ENCODE peak calls at places on chromosomes 3 and 15, in four cellular contexts. J, F, A and U are unnamed samples.
A peak's percentile ranks its signal among the peaks of the same experiment; 100 is the strongest.

GRCh38 chr15:94968133-94968532 is 736.8 kb downstream of the MCTP2 start:
- DNase-seq in J (no peak), F (no peak), A (no peak), U (no peak)

GRCh38 chr3:117117188-117117936 is 407.8 kb downstream of the TUSC7 start:
- DNase-seq in J (no peak), F (no peak), A (no peak), U (no peak)

GRCh38 chr15:70589221-70589620 is 174.1 kb downstream of the UACA start:
- DNase-seq in J (peak; percentile 90), F (no peak), A (no peak), U (no peak)

GRCh38 chr3:59783468-59783988 is 733.7 kb upstream of the CFAP20DC start:
- DNase-seq in J (no peak), F (no peak), A (no peak), U (no peak)

GRCh38 chr3:16432714-16433113 is 80.8 kb downstream of the RFTN1 start:
- DNase-seq in J (no peak), F (no peak), A (no peak), U (no peak)

GRCh38 chr15:89157918-89158564 is 63.3 kb downstream of the RLBP1 start:
- DNase-seq in J (no peak), F (no peak), A (no peak), U (no peak)

GRCh38 chr15:90126457-90127435 is 24.5 kb upstream of the IDH2 start:
- DNase-seq in J (no peak), F (no peak), A (no peak), U (no peak)

GRCh38 chr3:27632431-27633223 is 89.5 kb downstream of the EOMES start:
- DNase-seq in J (peak; percentile 77), F (peak; percentile 65), A (peak; percentile 48), U (peak; percentile 66)

GRCh38 chr3:157129782-157130137 is 30.2 kb downstream of the CCNL1 start:
- DNase-seq in J (peak; percentile 50), F (peak; percentile 47), A (peak; percentile 63), U (no peak)

GRCh38 chr3:74149466-74149865 is 465.0 kb downstream of the CNTN3 start:
- DNase-seq in J (no peak), F (no peak), A (no peak), U (no peak)

GRCh38 chr3:157436583-157437300 is at the start of gene PTX3:
- DNase-seq in J (peak; percentile 95), F (peak; percentile 44), A (no peak), U (no peak)

GRCh38 chr3:132784502-132785025 is 62.4 kb upstream of the NPHP3 start:
- DNase-seq in J (peak; percentile 22), F (no peak), A (no peak), U (no peak)

GRCh38 chr3:4745240-4745620 is 234.0 kb upstream of the BHLHE40 start:
- DNase-seq in J (no peak), F (no peak), A (no peak), U (no peak)

GRCh38 chr3:52514576-52514975 is 19.1 kb downstream of the NT5DC2 start:
- DNase-seq in J (no peak), F (no peak), A (no peak), U (no peak)

GRCh38 chr3:52670621-52671521 is 14.8 kb downstream of the PBRM1 start:
- DNase-seq in J (peak; percentile 99), F (no peak), A (no peak), U (no peak)

GRCh38 chr3:26799679-26800317 is 177.2 kb downstream of the LRRC3B start:
- DNase-seq in J (no peak), F (no peak), A (no peak), U (no peak)

GRCh38 chr3:48597408-48597800 is 2.3 kb upstream of the COL7A1 start:
- DNase-seq in J (no peak), F (peak; percentile 8), A (no peak), U (no peak)

GRCh38 chr15:67501177-67501835 is 19.6 kb upstream of the C15orf61 start:
- DNase-seq in J (peak; percentile 55), F (no peak), A (no peak), U (no peak)

GRCh38 chr15:28944286-28944685 is 58.5 kb downstream of the APBA2 start:
- DNase-seq in J (no peak), F (no peak), A (no peak), U (no peak)

GRCh38 chr3:26437678-26438077 is 184.9 kb upstream of the LRRC3B start:
- DNase-seq in J (no peak), F (no peak), A (no peak), U (no peak)

GRCh38 chr3:46162975-46163550 is 45.0 kb downstream of the CCR1 start:
- DNase-seq in J (no peak), F (no peak), A (no peak), U (peak; percentile 90)

GRCh38 chr15:71792521-71792920 is 17.8 kb upstream of the NR2E3 start:
- DNase-seq in J (peak; percentile 20), F (no peak), A (no peak), U (no peak)

GRCh38 chr3:155101398-155101797 is 21.3 kb downstream of the MME start:
- DNase-seq in J (peak; percentile 57), F (no peak), A (no peak), U (no peak)

GRCh38 chr15:56251315-56252091 is 7.8 kb upstream of the RFX7 start:
- DNase-seq in J (no peak), F (no peak), A (no peak), U (no peak)

GRCh38 chr3:46845860-46846623 is 17.2 kb downstream of the MYL3 start:
- DNase-seq in J (peak; percentile 83), F (peak; percentile 84), A (peak; percentile 79), U (peak; percentile 54)

GRCh38 chr15:31304074-31304648 is 22.5 kb upstream of the KLF13 start:
- DNase-seq in J (no peak), F (no peak), A (no peak), U (no peak)

GRCh38 chr3:190566043-190566933 is 52.4 kb downstream of the IL1RAP start:
- DNase-seq in J (peak; percentile 100), F (peak; percentile 89), A (peak; percentile 50), U (peak; percentile 44)

GRCh38 chr3:17314171-17314570 is 428.3 kb downstream of the TBC1D5 start:
- DNase-seq in J (no peak), F (no peak), A (no peak), U (no peak)

GRCh38 chr15:28881600-28881999 is 4.2 kb upstream of the APBA2 start:
- DNase-seq in J (no peak), F (no peak), A (no peak), U (no peak)

GRCh38 chr15:49238342-49238741 is 68.3 kb downstream of the GALK2 start:
- DNase-seq in J (peak; percentile 92), F (no peak), A (no peak), U (no peak)

GRCh38 chr3:167372138-167372537 is 8.0 kb downstream of the ZBBX start:
- DNase-seq in J (no peak), F (no peak), A (no peak), U (no peak)

GRCh38 chr15:24772709-24773373 is 97.3 kb downstream of the NPAP1 start:
- DNase-seq in J (peak; percentile 87), F (peak; percentile 71), A (peak; percentile 39), U (no peak)

GRCh38 chr15:37758412-37758811 is 176.0 kb upstream of the TMCO5A start:
- DNase-seq in J (no peak), F (no peak), A (peak; percentile 56), U (peak; percentile 36)

GRCh38 chr3:12430086-12430485 is 54.2 kb upstream of the TSEN2 start:
- DNase-seq in J (no peak), F (no peak), A (no peak), U (no peak)

GRCh38 chr3:20773320-20773984 is 587.4 kb upstream of the SGO1 start:
- DNase-seq in J (no peak), F (no peak), A (no peak), U (no peak)

GRCh38 chr3:37871858-37872257 is 10.2 kb downstream of the CTDSPL start:
- DNase-seq in J (no peak), F (no peak), A (no peak), U (no peak)

GRCh38 chr3:50610181-50610971 is 1.2 kb downstream of the CISH start:
- DNase-seq in J (peak; percentile 34), F (no peak), A (peak; percentile 86), U (no peak)
- H3K4me1 ChIP-seq in J (peaks cover 17% of the 10 kb centered on the region), F (peaks cover 10% of the 10 kb centered on the region), A (peaks cover 40% of the 10 kb centered on the region), U (peaks cover 11% of the 10 kb centered on the region)

DNA sequence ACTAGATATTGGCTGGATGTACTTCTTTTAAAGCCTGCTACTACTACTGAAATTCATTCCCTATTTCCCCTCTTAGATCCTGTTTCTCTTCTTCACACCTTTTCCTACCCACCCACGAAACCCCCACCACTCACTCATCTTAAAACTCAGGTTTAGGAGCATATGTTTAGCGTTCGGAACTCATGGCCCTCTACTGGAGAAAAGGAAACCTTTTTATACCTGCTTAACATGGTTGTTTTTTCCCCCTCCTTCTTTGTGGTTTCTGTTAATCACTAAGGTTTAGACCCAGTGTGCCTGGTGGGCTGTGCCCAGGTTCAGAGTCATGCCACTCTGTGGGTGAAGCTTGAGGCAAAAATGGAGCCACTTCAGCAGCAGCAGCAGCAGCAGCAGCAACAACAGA is 2.6 kb downstream of the ARID3B start:
- DNase-seq in J (no peak), F (no peak), A (no peak), U (no peak)
- H3K4me3 ChIP-seq in J (peak overlapping the region; percentile 9), F (no peak overlapping the region), A (no peak overlapping the region), U (no peak overlapping the region)

DNA sequence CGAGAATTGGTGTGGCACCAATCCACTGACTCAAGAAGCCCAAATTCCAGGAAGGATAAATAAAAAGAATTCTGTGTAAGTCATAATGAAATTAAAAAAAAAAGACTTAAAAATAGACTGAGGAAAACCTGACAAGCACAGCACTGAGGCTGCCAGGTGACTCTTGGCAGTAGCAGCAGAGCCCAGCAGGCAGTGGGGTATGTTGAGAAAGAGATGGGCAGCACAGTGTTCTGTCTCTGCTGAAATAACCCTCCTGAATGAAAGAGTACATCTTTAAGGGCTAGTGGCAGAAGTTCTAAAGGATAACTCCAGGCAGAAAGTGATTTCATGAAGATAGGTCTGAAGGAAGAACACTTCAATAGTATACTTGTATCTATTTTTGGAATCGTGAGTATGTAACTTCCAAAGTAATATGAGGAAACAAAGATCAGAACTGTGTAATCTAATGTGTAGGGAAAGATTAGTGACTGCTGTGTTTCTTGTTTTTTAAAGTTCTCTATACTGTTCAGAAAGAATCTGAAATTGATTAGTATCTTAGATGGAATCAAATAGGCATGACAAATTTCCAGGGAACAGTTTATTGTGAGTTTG is 75.9 kb downstream of the RAB7A start:
- DNase-seq in J (no peak), F (no peak), A (no peak), U (no peak)
- H3K4me1 ChIP-seq in J (peaks cover 45% of the 10 kb centered on the region), F (peaks cover 8% of the 10 kb centered on the region), A (peaks cover 24% of the 10 kb centered on the region), U (no peaks in the 10 kb centered on the region)

GRCh38 chr3:9780920-9781319 is 11.2 kb upstream of the CAMK1 start:
- DNase-seq in J (no peak), F (no peak), A (no peak), U (no peak)
- H3K4me3 ChIP-seq in J (no peak overlapping the region), F (no peak overlapping the region), A (no peak overlapping the region), U (no peak overlapping the region)

GRCh38 chr3:65523878-65524277 is 514.8 kb downstream of the MAGI1 start:
- DNase-seq in J (no peak), F (no peak), A (no peak), U (no peak)

GRCh38 chr3:65532164-65532563 is 506.6 kb downstream of the MAGI1 start:
- DNase-seq in J (no peak), F (no peak), A (no peak), U (no peak)

GRCh38 chr3:65524544-65525070 is 514.1 kb downstream of the MAGI1 start:
- DNase-seq in J (no peak), F (no peak), A (no peak), U (no peak)

GRCh38 chr3:65521032-65521431 is 517.7 kb downstream of the MAGI1 start:
- DNase-seq in J (no peak), F (no peak), A (no peak), U (no peak)

GRCh38 chr3:65526656-65527055 is 512.1 kb downstream of the MAGI1 start:
- DNase-seq in J (no peak), F (no peak), A (no peak), U (no peak)
- H3K4me1 ChIP-seq in J (peaks cover 5% of the 10 kb centered on the region), F (peaks cover 2% of the 10 kb centered on the region), A (no peaks in the 10 kb centered on the region), U (no peaks in the 10 kb centered on the region)